ENCODE peak calls at places on chromosomes 12 and 14, in ten cellular contexts. One of them, this sample, is unnamed.

GRCh38 chr12:751828-752672 is at the start of gene WNK1:
- DNase-seq in myocyte: peak
- DNase-seq in non-pigmented ciliary epithelial cell: peak
- DNase-seq in NCI-H2081: peak
- DNase-seq in GM13976: peak
- DNase-seq in hippocampal formation: peak
- DNase-seq in left ventricle myocardium superior: peak
- DNase-seq in stimulated activated CD8-positive, alpha-beta memory T cell treated with anti-CD3 and anti-CD28 coated beads, Interleukin-4, amount 100 ng/mL, for 1 hour: peak
- DNase-seq in sciatic nerve: peak
- DNase-seq in CMK: peak
- DNase-seq in this sample: peak

GRCh38 chr12:15152456-15152855 is 68.8 kb downstream of the RERG start:
- DNase-seq in myocyte: peak
- DNase-seq in non-pigmented ciliary epithelial cell: no peak
- DNase-seq in NCI-H2081: no peak
- DNase-seq in GM13976: no peak
- DNase-seq in hippocampal formation: no peak
- DNase-seq in left ventricle myocardium superior: no peak
- DNase-seq in stimulated activated CD8-positive, alpha-beta memory T cell treated with anti-CD3 and anti-CD28 coated beads, Interleukin-4, amount 100 ng/mL, for 1 hour: no peak
- DNase-seq in sciatic nerve: no peak
- DNase-seq in CMK: no peak
- DNase-seq in this sample: no peak

GRCh38 chr14:56491299-56492285 is 88.0 kb upstream of the TMEM260 start:
- DNase-seq in myocyte: peak
- DNase-seq in non-pigmented ciliary epithelial cell: no peak
- DNase-seq in NCI-H2081: peak
- DNase-seq in GM13976: no peak
- DNase-seq in hippocampal formation: peak
- DNase-seq in left ventricle myocardium superior: no peak
- DNase-seq in stimulated activated CD8-positive, alpha-beta memory T cell treated with anti-CD3 and anti-CD28 coated beads, Interleukin-4, amount 100 ng/mL, for 1 hour: no peak
- DNase-seq in sciatic nerve: no peak
- DNase-seq in CMK: peak
- DNase-seq in this sample: peak

GRCh38 chr12:131098178-131098981 is 144.7 kb downstream of the ADGRD1 start:
- DNase-seq in myocyte: no peak
- DNase-seq in non-pigmented ciliary epithelial cell: no peak
- DNase-seq in NCI-H2081: no peak
- DNase-seq in GM13976: no peak
- DNase-seq in hippocampal formation: no peak
- DNase-seq in left ventricle myocardium superior: peak
- DNase-seq in stimulated activated CD8-positive, alpha-beta memory T cell treated with anti-CD3 and anti-CD28 coated beads, Interleukin-4, amount 100 ng/mL, for 1 hour: no peak
- DNase-seq in sciatic nerve: peak
- DNase-seq in CMK: no peak
- DNase-seq in this sample: no peak

GRCh38 chr12:92640686-92641085 is 62.1 kb upstream of the PLEKHG7 start:
- DNase-seq in myocyte: no peak
- DNase-seq in non-pigmented ciliary epithelial cell: no peak
- DNase-seq in NCI-H2081: no peak
- DNase-seq in GM13976: no peak
- DNase-seq in hippocampal formation: no peak
- DNase-seq in left ventricle myocardium superior: no peak
- DNase-seq in stimulated activated CD8-positive, alpha-beta memory T cell treated with anti-CD3 and anti-CD28 coated beads, Interleukin-4, amount 100 ng/mL, for 1 hour: no peak
- DNase-seq in sciatic nerve: no peak
- DNase-seq in CMK: no peak
- DNase-seq in this sample: no peak

GRCh38 chr12:8078400-8078799 is 3.7 kb upstream of the NECAP1 start:
- DNase-seq in myocyte: peak
- DNase-seq in non-pigmented ciliary epithelial cell: peak
- DNase-seq in NCI-H2081: peak
- DNase-seq in GM13976: peak
- DNase-seq in hippocampal formation: no peak
- DNase-seq in left ventricle myocardium superior: no peak
- DNase-seq in stimulated activated CD8-positive, alpha-beta memory T cell treated with anti-CD3 and anti-CD28 coated beads, Interleukin-4, amount 100 ng/mL, for 1 hour: no peak
- DNase-seq in sciatic nerve: no peak
- DNase-seq in CMK: peak
- DNase-seq in this sample: peak

GRCh38 chr12:47832263-47832933 is 12.7 kb upstream of the HDAC7 start:
- DNase-seq in myocyte: no peak
- DNase-seq in non-pigmented ciliary epithelial cell: no peak
- DNase-seq in NCI-H2081: no peak
- DNase-seq in GM13976: peak
- DNase-seq in hippocampal formation: no peak
- DNase-seq in left ventricle myocardium superior: no peak
- DNase-seq in stimulated activated CD8-positive, alpha-beta memory T cell treated with anti-CD3 and anti-CD28 coated beads, Interleukin-4, amount 100 ng/mL, for 1 hour: no peak
- DNase-seq in sciatic nerve: no peak
- DNase-seq in CMK: no peak
- DNase-seq in this sample: no peak

GRCh38 chr14:54350196-54350595 is 46.6 kb upstream of the CDKN3 start:
- DNase-seq in myocyte: no peak
- DNase-seq in non-pigmented ciliary epithelial cell: no peak
- DNase-seq in NCI-H2081: no peak
- DNase-seq in GM13976: no peak
- DNase-seq in hippocampal formation: no peak
- DNase-seq in left ventricle myocardium superior: no peak
- DNase-seq in stimulated activated CD8-positive, alpha-beta memory T cell treated with anti-CD3 and anti-CD28 coated beads, Interleukin-4, amount 100 ng/mL, for 1 hour: no peak
- DNase-seq in sciatic nerve: no peak
- DNase-seq in CMK: no peak
- DNase-seq in this sample: peak